ENCODE peak calls at places on chromosome 7, in seven cellular contexts. C is NCI-H2029; X is mucosa of descending colon; U is tibial nerve; E is NCI-H460; F is stimulated activated CD4-positive, alpha-beta T cell treated with anti-CD3 and anti-CD28 coated beads, TNF-alpha, amount 100 ng/mL, for 24 hours; G is T-helper 2 cell. S is an unnamed sample.

GRCh38 chr7:29854257-29854938 is 48.1 kb downstream of the WIPF3 start:
- DNase-seq in E (no peak), U (no peak), X (no peak), F (no peak), C (peak), G (no peak), S (no peak)

GRCh38 chr7:17405786-17406185 is 107.3 kb downstream of the AHR start:
- DNase-seq in E (peak), U (no peak), F (no peak), G (no peak), C (no peak), X (no peak), S (no peak)

GRCh38 chr7:48109848-48110663 is 21.0 kb downstream of the UPP1 start:
- DNase-seq in G (peak), X (peak), E (peak), F (peak), C (peak), U (peak), S (peak)

GRCh38 chr7:79272066-79272669 is 181.3 kb downstream of the MAGI2 start:
- DNase-seq in F (no peak), U (no peak), G (no peak), C (peak), X (no peak), E (peak), S (no peak)

GRCh38 chr7:22109761-22110160 is 164.1 kb upstream of the CDCA7L start:
- DNase-seq in X (peak), C (no peak), F (peak), E (peak), U (no peak), G (no peak), S (no peak)

GRCh38 chr7:141844256-141844655 is 3.0 kb upstream of the PRSS37 start:
- DNase-seq in C (peak), F (no peak), G (no peak), U (no peak), X (no peak), E (no peak), S (no peak)

GRCh38 chr7:157276731-157277562 is 59.9 kb upstream of the DNAJB6 start:
- DNase-seq in X (no peak), C (peak), G (no peak), F (no peak), U (no peak), E (no peak), S (no peak)

GRCh38 chr7:24328050-24328449 is 44.1 kb downstream of the NPY start:
- DNase-seq in E (no peak), C (no peak), X (no peak), F (no peak), U (no peak), G (no peak), S (no peak)

GRCh38 chr7:70578131-70578530 is 553.8 kb upstream of the GALNT17 start:
- DNase-seq in E (no peak), G (no peak), U (no peak), C (no peak), X (no peak), F (no peak), S (no peak)

GRCh38 chr7:100352984-100353684 is 4.8 kb upstream of the PILRB start:
- DNase-seq in G (no peak), E (no peak), C (no peak), X (no peak), F (no peak), U (no peak), S (no peak)

GRCh38 chr7:25496394-25497103 is 268.3 kb upstream of the NPVF start:
- DNase-seq in U (no peak), C (no peak), G (no peak), E (no peak), X (peak), F (no peak), S (no peak)

GRCh38 chr7:14199336-14199735 is 209.9 kb upstream of the ETV1 start:
- DNase-seq in E (no peak), X (no peak), U (no peak), C (no peak), G (no peak), F (no peak), S (no peak)

GRCh38 chr7:158272091-158272490 is 315.5 kb downstream of the PTPRN2 start:
- DNase-seq in U (no peak), C (no peak), X (no peak), G (no peak), F (no peak), E (no peak), S (no peak)

GRCh38 chr7:55202150-55202913 is 162.8 kb upstream of the LANCL2 start:
- DNase-seq in G (no peak), F (no peak), C (no peak), E (no peak), U (no peak), X (no peak), S (no peak)

GRCh38 chr7:157690833-157691382 is 354.1 kb downstream of the DNAJB6 start:
- DNase-seq in C (peak), U (peak), G (no peak), X (peak), E (no peak), F (no peak), S (no peak)

GRCh38 chr7:107090452-107090851 is 45.9 kb downstream of the PRKAR2B start:
- DNase-seq in E (no peak), F (no peak), G (no peak), X (no peak), C (no peak), U (no peak), S (no peak)

GRCh38 chr7:142646274-142646895 is 102.9 kb upstream of the PRSS1 start:
- DNase-seq in E (no peak), X (no peak), F (no peak), G (no peak), C (no peak), U (no peak), S (no peak)

GRCh38 chr7:142813262-142813661 is 41.6 kb upstream of the EPHB6 start:
- DNase-seq in X (no peak), G (no peak), F (no peak), E (no peak), C (no peak), U (no peak), S (no peak)

GRCh38 chr7:30968747-30969603 is 5.2 kb downstream of the GHRHR start:
- DNase-seq in E (no peak), X (peak), U (no peak), F (no peak), C (no peak), G (no peak), S (no peak)

GRCh38 chr7:6392712-6393666 is 54.8 kb downstream of the DAGLB start:
- DNase-seq in E (peak), U (peak), X (peak), F (peak), G (no peak), C (no peak), S (peak)

S was measured in stimulated activated effector memory CD8-positive, alpha-beta T cell treated with anti-CD3 and anti-CD28 coated beads, Interleukin-12 subunit alpha, Interleukin-12 subunit beta, amount 100 ng/mL, for 72 hours.